ENCODE peak calls at places on chromosome 13, in nine cellular contexts. One of them, this sample, is unnamed. For H3K9me3, the result is how much of the 10 kb centered on the place peaks cover.

GRCh38 chr13:31862828-31863227 is 123.5 kb downstream of the RXFP2 start:
- DNase-seq in left ventricle myocardium inferior: no peak
- DNase-seq in pancreas: no peak
- DNase-seq in aorta: no peak
- DNase-seq in CD8-positive, alpha-beta T cell: no peak
- DNase-seq in GM23248: no peak
- DNase-seq in effector memory CD4-positive, alpha-beta T cell: no peak
- DNase-seq in neuronal stem cell: no peak
- DNase-seq in gastrocnemius medialis: no peak
- DNase-seq in this sample: no peak

GRCh38 chr13:91764527-91764926 is 366.1 kb downstream of the GPC5 start:
- DNase-seq in left ventricle myocardium inferior: no peak
- DNase-seq in pancreas: no peak
- DNase-seq in neuronal stem cell: no peak
- DNase-seq in GM23248: no peak
- DNase-seq in aorta: no peak
- DNase-seq in CD8-positive, alpha-beta T cell: no peak
- DNase-seq in effector memory CD4-positive, alpha-beta T cell: no peak
- DNase-seq in gastrocnemius medialis: no peak
- DNase-seq in this sample: no peak

GRCh38 chr13:99375806-99376080 is 68.5 kb upstream of the GPR183 start:
- DNase-seq in gastrocnemius medialis: no peak
- DNase-seq in effector memory CD4-positive, alpha-beta T cell: no peak
- DNase-seq in pancreas: no peak
- DNase-seq in aorta: no peak
- DNase-seq in neuronal stem cell: no peak
- DNase-seq in CD8-positive, alpha-beta T cell: no peak
- DNase-seq in GM23248: no peak
- DNase-seq in left ventricle myocardium inferior: no peak
- DNase-seq in this sample: no peak

GRCh38 chr13:33285420-33286124 is at the start of gene STARD13:
- DNase-seq in gastrocnemius medialis: peak
- DNase-seq in effector memory CD4-positive, alpha-beta T cell: no peak
- DNase-seq in aorta: peak
- DNase-seq in left ventricle myocardium inferior: peak
- DNase-seq in pancreas: peak
- DNase-seq in CD8-positive, alpha-beta T cell: no peak
- DNase-seq in neuronal stem cell: peak
- DNase-seq in GM23248: peak
- DNase-seq in this sample: no peak

GRCh38 chr13:83515267-83515666 is 367.0 kb downstream of the SLITRK1 start:
- DNase-seq in pancreas: no peak
- DNase-seq in neuronal stem cell: no peak
- DNase-seq in GM23248: peak
- DNase-seq in left ventricle myocardium inferior: no peak
- DNase-seq in effector memory CD4-positive, alpha-beta T cell: no peak
- DNase-seq in gastrocnemius medialis: no peak
- DNase-seq in aorta: no peak
- DNase-seq in CD8-positive, alpha-beta T cell: no peak
- DNase-seq in this sample: no peak

GRCh38 chr13:74093691-74094090 is 40.5 kb downstream of the KLF12 start:
- DNase-seq in effector memory CD4-positive, alpha-beta T cell: no peak
- DNase-seq in pancreas: no peak
- DNase-seq in neuronal stem cell: no peak
- DNase-seq in aorta: no peak
- DNase-seq in CD8-positive, alpha-beta T cell: no peak
- DNase-seq in left ventricle myocardium inferior: no peak
- DNase-seq in GM23248: peak
- DNase-seq in gastrocnemius medialis: no peak
- DNase-seq in this sample: no peak

GRCh38 chr13:114089751-114090400 is 42.5 kb downstream of the RASA3 start:
- DNase-seq in pancreas: peak
- DNase-seq in gastrocnemius medialis: no peak
- DNase-seq in effector memory CD4-positive, alpha-beta T cell: no peak
- DNase-seq in neuronal stem cell: no peak
- DNase-seq in GM23248: no peak
- DNase-seq in left ventricle myocardium inferior: no peak
- DNase-seq in aorta: no peak
- DNase-seq in CD8-positive, alpha-beta T cell: no peak
- DNase-seq in this sample: no peak

GRCh38 chr13:48258002-48258401 is 25.0 kb downstream of the ITM2B start:
- DNase-seq in effector memory CD4-positive, alpha-beta T cell: no peak
- DNase-seq in pancreas: no peak
- DNase-seq in GM23248: no peak
- DNase-seq in left ventricle myocardium inferior: no peak
- DNase-seq in aorta: no peak
- DNase-seq in neuronal stem cell: no peak
- DNase-seq in CD8-positive, alpha-beta T cell: no peak
- DNase-seq in gastrocnemius medialis: no peak
- DNase-seq in this sample: no peak

GRCh38 chr13:91097269-91097668 is 250.2 kb upstream of the MIR17HG start:
- DNase-seq in neuronal stem cell: no peak
- DNase-seq in aorta: no peak
- DNase-seq in gastrocnemius medialis: no peak
- DNase-seq in CD8-positive, alpha-beta T cell: no peak
- DNase-seq in pancreas: no peak
- DNase-seq in GM23248: no peak
- DNase-seq in effector memory CD4-positive, alpha-beta T cell: no peak
- DNase-seq in left ventricle myocardium inferior: no peak
- DNase-seq in this sample: no peak

GRCh38 chr13:42232671-42233070 is 39.3 kb upstream of the AKAP11 start:
- DNase-seq in left ventricle myocardium inferior: no peak
- DNase-seq in neuronal stem cell: no peak
- DNase-seq in pancreas: no peak
- DNase-seq in GM23248: no peak
- DNase-seq in aorta: no peak
- DNase-seq in effector memory CD4-positive, alpha-beta T cell: no peak
- DNase-seq in gastrocnemius medialis: no peak
- DNase-seq in CD8-positive, alpha-beta T cell: no peak
- DNase-seq in this sample: no peak

GRCh38 chr13:98773921-98774320 is 21.4 kb upstream of the SLC15A1 start:
- DNase-seq in GM23248: no peak
- DNase-seq in pancreas: peak
- DNase-seq in CD8-positive, alpha-beta T cell: no peak
- DNase-seq in effector memory CD4-positive, alpha-beta T cell: no peak
- DNase-seq in neuronal stem cell: no peak
- DNase-seq in gastrocnemius medialis: no peak
- DNase-seq in aorta: no peak
- DNase-seq in left ventricle myocardium inferior: no peak
- DNase-seq in this sample: no peak

GRCh38 chr13:25406377-25406776 is 34.6 kb downstream of the ATP8A2 start:
- DNase-seq in GM23248: no peak
- DNase-seq in gastrocnemius medialis: no peak
- DNase-seq in pancreas: no peak
- DNase-seq in neuronal stem cell: no peak
- DNase-seq in left ventricle myocardium inferior: no peak
- DNase-seq in effector memory CD4-positive, alpha-beta T cell: no peak
- DNase-seq in aorta: no peak
- DNase-seq in CD8-positive, alpha-beta T cell: no peak
- DNase-seq in this sample: no peak
- H3K9me3 ChIP-seq in GM23248: under half
- H3K9me3 ChIP-seq in gastrocnemius medialis: under half
- H3K9me3 ChIP-seq in pancreas: under half
- H3K9me3 ChIP-seq in neuronal stem cell: under half
- H3K9me3 ChIP-seq in left ventricle myocardium inferior: under half
- H3K9me3 ChIP-seq in effector memory CD4-positive, alpha-beta T cell: under half
- H3K9me3 ChIP-seq in aorta: under half
- H3K9me3 ChIP-seq in CD8-positive, alpha-beta T cell: under half
- H3K9me3 ChIP-seq in this sample: under half

GRCh38 chr13:41148421-41149283 is 16.1 kb upstream of the KBTBD6 start:
- DNase-seq in effector memory CD4-positive, alpha-beta T cell: no peak
- DNase-seq in neuronal stem cell: no peak
- DNase-seq in left ventricle myocardium inferior: no peak
- DNase-seq in CD8-positive, alpha-beta T cell: no peak
- DNase-seq in pancreas: no peak
- DNase-seq in aorta: no peak
- DNase-seq in GM23248: no peak
- DNase-seq in gastrocnemius medialis: no peak
- DNase-seq in this sample: no peak
- H3K9me3 ChIP-seq in effector memory CD4-positive, alpha-beta T cell: under half
- H3K9me3 ChIP-seq in neuronal stem cell: under half
- H3K9me3 ChIP-seq in left ventricle myocardium inferior: half or more
- H3K9me3 ChIP-seq in CD8-positive, alpha-beta T cell: under half
- H3K9me3 ChIP-seq in pancreas: under half
- H3K9me3 ChIP-seq in aorta: under half
- H3K9me3 ChIP-seq in GM23248: under half
- H3K9me3 ChIP-seq in gastrocnemius medialis: under half
- H3K9me3 ChIP-seq in this sample: under half

GRCh38 chr13:18964942-18965341 is 216.7 kb downstream of the TUBA3C start:
- DNase-seq in gastrocnemius medialis: no peak
- DNase-seq in pancreas: peak
- DNase-seq in CD8-positive, alpha-beta T cell: no peak
- DNase-seq in GM23248: no peak
- DNase-seq in aorta: no peak
- DNase-seq in neuronal stem cell: no peak
- DNase-seq in left ventricle myocardium inferior: no peak
- DNase-seq in effector memory CD4-positive, alpha-beta T cell: no peak
- DNase-seq in this sample: no peak

GRCh38 chr13:18961383-18962117 is 220.1 kb downstream of the TUBA3C start:
- DNase-seq in effector memory CD4-positive, alpha-beta T cell: no peak
- DNase-seq in GM23248: no peak
- DNase-seq in left ventricle myocardium inferior: no peak
- DNase-seq in aorta: no peak
- DNase-seq in pancreas: no peak
- DNase-seq in CD8-positive, alpha-beta T cell: no peak
- DNase-seq in neuronal stem cell: no peak
- DNase-seq in gastrocnemius medialis: no peak
- DNase-seq in this sample: no peak

GRCh38 chr13:18960637-18961227 is 220.9 kb downstream of the TUBA3C start:
- DNase-seq in neuronal stem cell: no peak
- DNase-seq in pancreas: peak
- DNase-seq in gastrocnemius medialis: no peak
- DNase-seq in CD8-positive, alpha-beta T cell: no peak
- DNase-seq in effector memory CD4-positive, alpha-beta T cell: no peak
- DNase-seq in GM23248: no peak
- DNase-seq in left ventricle myocardium inferior: no peak
- DNase-seq in aorta: no peak
- DNase-seq in this sample: no peak

GRCh38 chr13:18959996-18960395 is 221.6 kb downstream of the TUBA3C start:
- DNase-seq in neuronal stem cell: no peak
- DNase-seq in pancreas: peak
- DNase-seq in gastrocnemius medialis: no peak
- DNase-seq in GM23248: no peak
- DNase-seq in effector memory CD4-positive, alpha-beta T cell: no peak
- DNase-seq in left ventricle myocardium inferior: no peak
- DNase-seq in aorta: no peak
- DNase-seq in CD8-positive, alpha-beta T cell: no peak
- DNase-seq in this sample: no peak

GRCh38 chr13:18962168-18962734 is 219.4 kb downstream of the TUBA3C start:
- DNase-seq in GM23248: no peak
- DNase-seq in pancreas: peak
- DNase-seq in aorta: no peak
- DNase-seq in left ventricle myocardium inferior: no peak
- DNase-seq in effector memory CD4-positive, alpha-beta T cell: no peak
- DNase-seq in gastrocnemius medialis: no peak
- DNase-seq in CD8-positive, alpha-beta T cell: no peak
- DNase-seq in neuronal stem cell: no peak
- DNase-seq in this sample: no peak
- H3K9me3 ChIP-seq in GM23248: under half
- H3K9me3 ChIP-seq in pancreas: under half
- H3K9me3 ChIP-seq in aorta: under half
- H3K9me3 ChIP-seq in left ventricle myocardium inferior: under half
- H3K9me3 ChIP-seq in effector memory CD4-positive, alpha-beta T cell: under half
- H3K9me3 ChIP-seq in gastrocnemius medialis: under half
- H3K9me3 ChIP-seq in CD8-positive, alpha-beta T cell: under half
- H3K9me3 ChIP-seq in neuronal stem cell: half or more
- H3K9me3 ChIP-seq in this sample: under half

DNA sequence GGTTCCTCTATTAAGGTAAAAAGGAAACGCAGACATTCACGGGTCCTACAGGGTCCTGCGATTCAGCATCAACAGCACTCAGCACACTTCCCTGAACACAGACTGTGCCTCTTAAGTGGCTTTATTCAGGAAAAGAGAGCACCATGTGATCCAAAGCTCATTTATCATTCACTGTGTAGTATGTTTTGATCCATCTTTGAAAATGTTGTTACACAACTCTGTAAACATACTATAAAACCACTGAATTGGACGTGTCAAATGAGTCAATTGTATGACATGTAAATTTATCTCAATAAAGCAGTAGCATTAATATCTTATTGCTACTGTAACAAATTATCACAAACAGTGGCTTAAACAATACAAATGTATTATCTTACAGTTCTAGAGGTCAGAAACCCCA is 33.6 kb downstream of the CRYL1 start:
- DNase-seq in gastrocnemius medialis: no peak
- DNase-seq in neuronal stem cell: no peak
- DNase-seq in effector memory CD4-positive, alpha-beta T cell: no peak
- DNase-seq in CD8-positive, alpha-beta T cell: no peak
- DNase-seq in pancreas: no peak
- DNase-seq in aorta: no peak
- DNase-seq in GM23248: no peak
- DNase-seq in left ventricle myocardium inferior: no peak
- DNase-seq in this sample: no peak
- H3K9me3 ChIP-seq in gastrocnemius medialis: under half
- H3K9me3 ChIP-seq in neuronal stem cell: under half
- H3K9me3 ChIP-seq in effector memory CD4-positive, alpha-beta T cell: under half
- H3K9me3 ChIP-seq in CD8-positive, alpha-beta T cell: under half
- H3K9me3 ChIP-seq in pancreas: under half
- H3K9me3 ChIP-seq in aorta: under half
- H3K9me3 ChIP-seq in GM23248: under half
- H3K9me3 ChIP-seq in left ventricle myocardium inferior: under half
- H3K9me3 ChIP-seq in this sample: under half

DNA sequence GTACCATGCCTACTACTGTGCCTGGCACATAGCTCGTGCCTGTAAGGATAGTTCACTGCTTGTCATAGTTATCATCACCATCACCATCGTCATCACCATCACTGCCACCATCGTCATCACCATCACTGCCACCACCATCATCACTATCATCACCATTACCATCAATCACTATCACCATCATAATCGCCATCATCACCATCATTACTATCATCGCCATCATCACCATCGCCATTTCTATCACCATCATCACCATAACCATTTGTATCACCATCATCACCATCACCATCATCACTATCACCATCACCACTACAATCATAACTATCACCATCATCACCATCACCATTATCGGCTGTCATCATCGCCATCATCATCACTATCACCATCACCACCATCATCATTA is 107.1 kb downstream of the TUBA3C start:
- DNase-seq in gastrocnemius medialis: no peak
- DNase-seq in effector memory CD4-positive, alpha-beta T cell: no peak
- DNase-seq in GM23248: no peak
- DNase-seq in pancreas: no peak
- DNase-seq in neuronal stem cell: no peak
- DNase-seq in CD8-positive, alpha-beta T cell: no peak
- DNase-seq in left ventricle myocardium inferior: no peak
- DNase-seq in aorta: no peak
- DNase-seq in this sample: no peak
- H3K9me3 ChIP-seq in gastrocnemius medialis: under half
- H3K9me3 ChIP-seq in effector memory CD4-positive, alpha-beta T cell: under half
- H3K9me3 ChIP-seq in GM23248: under half
- H3K9me3 ChIP-seq in pancreas: under half
- H3K9me3 ChIP-seq in neuronal stem cell: under half
- H3K9me3 ChIP-seq in CD8-positive, alpha-beta T cell: under half
- H3K9me3 ChIP-seq in left ventricle myocardium inferior: under half
- H3K9me3 ChIP-seq in aorta: under half
- H3K9me3 ChIP-seq in this sample: under half

GRCh38 chr13:54592201-54592600 is 1563.6 kb downstream of the OLFM4 start:
- DNase-seq in CD8-positive, alpha-beta T cell: no peak
- DNase-seq in left ventricle myocardium inferior: no peak
- DNase-seq in gastrocnemius medialis: no peak
- DNase-seq in effector memory CD4-positive, alpha-beta T cell: no peak
- DNase-seq in GM23248: no peak
- DNase-seq in aorta: no peak
- DNase-seq in pancreas: no peak
- DNase-seq in neuronal stem cell: no peak
- DNase-seq in this sample: no peak
- H3K9me3 ChIP-seq in CD8-positive, alpha-beta T cell: under half
- H3K9me3 ChIP-seq in left ventricle myocardium inferior: under half
- H3K9me3 ChIP-seq in gastrocnemius medialis: under half
- H3K9me3 ChIP-seq in effector memory CD4-positive, alpha-beta T cell: under half
- H3K9me3 ChIP-seq in GM23248: under half
- H3K9me3 ChIP-seq in aorta: under half
- H3K9me3 ChIP-seq in pancreas: under half
- H3K9me3 ChIP-seq in neuronal stem cell: under half
- H3K9me3 ChIP-seq in this sample: under half